ENCODE peak calls at places on chromosomes 16 and 17, in five cellular contexts. K is SHP77; O is stimulated activated CD8-positive, alpha-beta memory T cell treated with anti-CD3 and anti-CD28 coated beads, Interleukin-15, amount 100 ng/mL, for 1 hour; W is CD8-positive, alpha-beta memory T cell; B is T-helper 2 cell. S is an unnamed sample.

GRCh38 chr16:19857593-19857992 is 27.1 kb downstream of the GPRC5B start:
- DNase-seq in K (no peak), O (no peak), W (no peak), B (no peak), S (no peak)

GRCh38 chr17:81365601-81366585 is 29.4 kb upstream of the BAHCC1 start:
- DNase-seq in K (peak; percentile 16), O (no peak), W (no peak), B (peak; percentile 68), S (no peak)

GRCh38 chr17:71801301-71801700 is 319.5 kb upstream of the SOX9 start:
- DNase-seq in K (no peak), O (no peak), W (no peak), B (no peak), S (no peak)

GRCh38 chr16:698911-699671 is 6.5 kb downstream of the FBXL16 start:
- DNase-seq in K (no peak), O (no peak), W (no peak), B (no peak), S (no peak)

GRCh38 chr16:4244881-4245280 is 3.0 kb upstream of the SRL start:
- DNase-seq in K (no peak), O (no peak), W (no peak), B (no peak), S (no peak)

GRCh38 chr17:73689596-73690275 is 45.5 kb upstream of the SDK2 start:
- DNase-seq in K (no peak), O (no peak), W (no peak), B (no peak), S (no peak)

GRCh38 chr16:3780570-3780969 is 63.2 kb upstream of the TRAP1 start:
- DNase-seq in K (no peak), O (no peak), W (no peak), B (peak; percentile 75), S (no peak)

GRCh38 chr17:64185101-64185500 is 55.2 kb upstream of the ERN1 start:
- DNase-seq in K (no peak), O (no peak), W (no peak), B (no peak), S (no peak)

GRCh38 chr17:78133971-78134898 is 3.7 kb downstream of the TMC8 start:
- DNase-seq in K (peak; percentile 85), O (peak; percentile 58), W (peak; percentile 75), B (peak; percentile 91), S (peak; percentile 86)

S was measured in B cell.